ENCODE peak calls at places on chromosomes 12 and 14, in nine cellular contexts. I is right cardiac atrium, Z is heart right ventricle, G is breast epithelium, W is NCI-H446 treated with DMSO at 0.1 percent for 48 hours, Y is NCI-H2171, M is Panc1, C is HuH-7.5, L is glutamatergic neuron. A is an unnamed sample.

GRCh38 chr12:24991209-24992049 is 42.5 kb upstream of the BCAT1 start:
- DNase-seq in Y (peak; percentile 39), I (no peak), L (no peak), G (no peak), M (peak; percentile 71), Z (no peak), C (peak; percentile 34), W (peak; percentile 41), A (peak; percentile 45)

GRCh38 chr12:118017926-118018325 is 1.4 kb downstream of the RFC5 start:
- DNase-seq in L (no peak), I (no peak), Z (no peak), G (no peak), C (no peak), Y (no peak), M (no peak), W (no peak), A (no peak)

GRCh38 chr12:14828896-14829295 is 14.4 kb downstream of the ART4 start:
- DNase-seq in Y (no peak), G (no peak), W (no peak), L (no peak), M (no peak), Z (no peak), C (no peak), I (no peak), A (no peak)

GRCh38 chr12:71061451-71061850 is 96.3 kb downstream of the TSPAN8 start:
- DNase-seq in Z (no peak), L (no peak), M (no peak), I (no peak), W (no peak), C (no peak), G (no peak), Y (no peak), A (no peak)

GRCh38 chr12:118958520-118958919 is 22.8 kb upstream of the SRRM4 start:
- DNase-seq in C (no peak), Z (no peak), L (no peak), W (no peak), Y (no peak), G (no peak), I (no peak), M (no peak), A (no peak)

GRCh38 chr14:104326848-104327247 is 188.5 kb downstream of the KIF26A start:
- DNase-seq in I (no peak), Y (no peak), Z (no peak), M (no peak), C (no peak), W (no peak), L (no peak), G (no peak), A (no peak)

GRCh38 chr12:103677341-103677740 is 90.3 kb downstream of the STAB2 start:
- DNase-seq in C (no peak), Y (no peak), M (no peak), G (peak; percentile 90), W (no peak), I (no peak), L (no peak), Z (no peak), A (no peak)

GRCh38 chr12:12883369-12884001 is 7.9 kb upstream of the GPRC5A start:
- DNase-seq in Y (no peak), L (no peak), Z (no peak), I (no peak), C (no peak), G (no peak), W (no peak), M (no peak), A (no peak)

GRCh38 chr12:48980389-48980952 is 2.3 kb downstream of the WNT1 start:
- DNase-seq in W (no peak), Z (no peak), G (no peak), Y (no peak), L (no peak), C (peak; percentile 90), I (peak; percentile 57), M (no peak), A (no peak)

GRCh38 chr12:103841690-103842584 is 903 bp upstream of the NT5DC3 start:
- DNase-seq in Y (peak; percentile 11), G (peak; percentile 96), L (peak; percentile 46), C (peak; percentile 63), Z (peak; percentile 40), M (peak; percentile 18), I (peak; percentile 73), W (no peak), A (no peak)

GRCh38 chr14:72736348-72736747 is 157.6 kb downstream of the DPF3 start:
- DNase-seq in I (no peak), W (no peak), Z (no peak), L (no peak), M (no peak), Y (peak; percentile 31), G (no peak), C (peak; percentile 33), A (no peak)

GRCh38 chr14:61584258-61584657 is 111.1 kb upstream of the HIF1A start:
- DNase-seq in I (no peak), L (no peak), G (no peak), W (no peak), M (no peak), Y (no peak), C (no peak), Z (no peak), A (no peak)

GRCh38 chr12:50243507-50243906 is 39.8 kb downstream of the LIMA1 start:
- DNase-seq in M (no peak), Y (no peak), C (no peak), Z (no peak), G (no peak), I (no peak), W (no peak), L (no peak), A (no peak)

GRCh38 chr14:97432586-97432985 is 635.4 kb downstream of the VRK1 start:
- DNase-seq in Y (no peak), C (no peak), Z (no peak), M (no peak), I (no peak), L (no peak), W (no peak), G (no peak), A (no peak)

GRCh38 chr12:71504471-71504852 is 64.9 kb downstream of the LGR5 start:
- DNase-seq in L (peak; percentile 25), G (no peak), Y (peak; percentile 65), W (no peak), M (no peak), I (peak; percentile 48), C (no peak), Z (peak; percentile 16), A (no peak)

GRCh38 chr14:21089877-21090193 is 8.6 kb downstream of the ZNF219 start:
- DNase-seq in G (no peak), Z (no peak), W (no peak), I (no peak), L (no peak), Y (no peak), C (no peak), M (no peak), A (no peak)

A was measured in glomerular endothelial cell.